ENCODE peak calls at places on chromosome 6, in eight cellular contexts. T, O, X, P, A, U, V and D are unnamed samples. For H3K4me1, the result is how much of the 10 kb centered on the place peaks cover.

GRCh38 chr6:872570-873125 is 179.7 kb upstream of the EXOC2 start:
- DNase-seq in T (no peak), O (no peak), X (no peak), P (no peak), A (no peak), U (no peak), V (no peak), D (no peak)

GRCh38 chr6:41488392-41489129 is 57.6 kb upstream of the FOXP4 start:
- DNase-seq in T (no peak), O (no peak), X (no peak), P (no peak), A (peak), U (no peak), V (peak), D (peak)

GRCh38 chr6:149483302-149483701 is 1.5 kb downstream of the ZC3H12D start:
- DNase-seq in T (no peak), O (no peak), X (no peak), P (no peak), A (no peak), U (no peak), V (no peak), D (no peak)

GRCh38 chr6:156850356-156850755 is 73.2 kb downstream of the ARID1B start:
- DNase-seq in T (no peak), O (no peak), X (no peak), P (no peak), A (no peak), U (no peak), V (no peak), D (no peak)

GRCh38 chr6:53532061-53532797 is 12.7 kb downstream of the GCLC start:
- DNase-seq in T (no peak), O (no peak), X (no peak), P (no peak), A (no peak), U (no peak), V (no peak), D (no peak)

GRCh38 chr6:34302929-34303328 is 54.1 kb upstream of the SMIM29 start:
- DNase-seq in T (no peak), O (no peak), X (no peak), P (no peak), A (no peak), U (no peak), V (no peak), D (no peak)

GRCh38 chr6:11021714-11022113 is 22.4 kb downstream of the ELOVL2 start:
- DNase-seq in T (no peak), O (no peak), X (no peak), P (no peak), A (no peak), U (no peak), V (peak), D (no peak)

GRCh38 chr6:83889625-83890024 is 30.1 kb downstream of the CYB5R4 start:
- DNase-seq in T (no peak), O (no peak), X (no peak), P (no peak), A (no peak), U (no peak), V (no peak), D (no peak)

GRCh38 chr6:151690768-151691562 is 116.5 kb upstream of the ESR1 start:
- DNase-seq in T (no peak), O (no peak), X (no peak), P (no peak), A (no peak), U (no peak), V (no peak), D (no peak)

GRCh38 chr6:37788259-37788658 is 31.3 kb upstream of the ZFAND3 start:
- DNase-seq in T (no peak), O (no peak), X (no peak), P (no peak), A (no peak), U (no peak), V (no peak), D (no peak)

GRCh38 chr6:8207191-8207868 is 105.0 kb upstream of the EEF1E1 start:
- DNase-seq in T (no peak), O (no peak), X (no peak), P (no peak), A (no peak), U (no peak), V (no peak), D (no peak)

GRCh38 chr6:5103250-5103649 is 18.1 kb downstream of the PPP1R3G start:
- DNase-seq in T (no peak), O (no peak), X (no peak), P (no peak), A (no peak), U (peak), V (no peak), D (no peak)

GRCh38 chr6:134539865-134540323 is 222.0 kb upstream of the SGK1 start:
- DNase-seq in T (peak), O (no peak), X (no peak), P (no peak), A (no peak), U (no peak), V (peak), D (no peak)

GRCh38 chr6:52284131-52284459 is 447 bp downstream of the MCM3 start:
- DNase-seq in T (peak), O (no peak), X (no peak), P (no peak), A (peak), U (no peak), V (peak), D (no peak)

DNA sequence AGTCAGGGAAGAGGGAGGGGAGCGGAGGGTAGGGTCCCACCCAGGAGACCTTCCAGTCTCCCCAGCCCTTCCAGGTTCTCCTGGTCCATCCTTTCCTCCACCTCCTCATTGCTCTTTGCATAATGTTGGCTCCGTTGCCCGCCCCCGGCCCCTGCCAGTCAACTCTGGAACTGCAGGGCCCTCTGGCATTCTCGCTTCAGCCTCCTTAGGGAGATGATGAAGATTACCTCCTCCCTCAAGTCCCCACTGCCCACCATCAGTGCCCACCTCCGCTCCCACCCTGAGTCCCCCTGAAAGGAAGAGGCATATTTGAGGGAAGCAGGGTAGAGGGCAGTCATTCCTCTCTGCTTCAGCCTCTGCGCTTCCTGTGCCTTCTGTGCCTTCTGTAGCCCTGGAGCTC is 8.5 kb downstream of the TMEM63B start:
- DNase-seq in T (no peak), O (no peak), X (no peak), P (no peak), A (no peak), U (no peak), V (peak), D (peak)
- TF ChIP-seq CTCF in T (no peak), O (no peak), X (peak), P (no peak), A (no peak), U (no peak), V (peak), D (no peak)

GRCh38 chr6:31270788-31271640 is 878 bp downstream of the HLA-C start:
- DNase-seq in T (peak), O (no peak), X (no peak), P (peak), A (no peak), U (peak), V (peak), D (peak)
- TF ChIP-seq POLR2AphosphoS5 in T (no peak), O (no peak), X (no peak), P (no peak), A (no peak), U (no peak), V (no peak), D (no peak)

DNA sequence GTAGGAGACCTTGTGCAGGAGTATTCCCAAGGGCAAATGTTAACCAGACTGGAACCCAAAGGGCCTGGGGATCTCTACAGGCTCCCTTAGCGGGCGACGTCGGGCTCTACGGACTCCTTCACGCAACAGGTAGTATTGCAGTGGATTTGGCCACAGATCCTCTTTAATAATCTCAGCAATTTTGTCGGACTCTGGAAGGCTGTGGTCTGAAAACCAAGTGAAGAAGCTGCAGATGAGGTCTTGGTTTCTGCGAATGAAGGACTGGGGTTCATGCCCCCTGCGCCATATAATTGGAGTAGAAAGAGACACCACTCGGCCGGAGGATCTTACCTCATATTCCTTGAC is 1.3 kb downstream of the TSPYL1 start:
- DNase-seq in T (no peak), O (no peak), X (no peak), P (no peak), A (no peak), U (no peak), V (no peak), D (peak)
- H3K4me1 ChIP-seq in T (half or more), O (under half), X (under half), P (under half), A (under half), U (half or more), V (under half), D (half or more)

GRCh38 chr6:105215506-105215905 is 35.7 kb upstream of the POPDC3 start:
- DNase-seq in T (no peak), O (no peak), X (no peak), P (no peak), A (no peak), U (no peak), V (no peak), D (no peak)
- TF ChIP-seq CTCF in T (no peak), O (no peak), X (no peak), P (no peak), A (no peak), U (no peak), V (no peak), D (no peak)

GRCh38 chr6:100281471-100281878 is 183.2 kb downstream of the SIM1 start:
- DNase-seq in T (no peak), O (no peak), X (no peak), P (no peak), A (no peak), U (no peak), V (peak), D (no peak)
- TF ChIP-seq POLR2AphosphoS5 in T (no peak), O (no peak), X (no peak), P (no peak), A (no peak), U (no peak), V (no peak), D (no peak)

DNA sequence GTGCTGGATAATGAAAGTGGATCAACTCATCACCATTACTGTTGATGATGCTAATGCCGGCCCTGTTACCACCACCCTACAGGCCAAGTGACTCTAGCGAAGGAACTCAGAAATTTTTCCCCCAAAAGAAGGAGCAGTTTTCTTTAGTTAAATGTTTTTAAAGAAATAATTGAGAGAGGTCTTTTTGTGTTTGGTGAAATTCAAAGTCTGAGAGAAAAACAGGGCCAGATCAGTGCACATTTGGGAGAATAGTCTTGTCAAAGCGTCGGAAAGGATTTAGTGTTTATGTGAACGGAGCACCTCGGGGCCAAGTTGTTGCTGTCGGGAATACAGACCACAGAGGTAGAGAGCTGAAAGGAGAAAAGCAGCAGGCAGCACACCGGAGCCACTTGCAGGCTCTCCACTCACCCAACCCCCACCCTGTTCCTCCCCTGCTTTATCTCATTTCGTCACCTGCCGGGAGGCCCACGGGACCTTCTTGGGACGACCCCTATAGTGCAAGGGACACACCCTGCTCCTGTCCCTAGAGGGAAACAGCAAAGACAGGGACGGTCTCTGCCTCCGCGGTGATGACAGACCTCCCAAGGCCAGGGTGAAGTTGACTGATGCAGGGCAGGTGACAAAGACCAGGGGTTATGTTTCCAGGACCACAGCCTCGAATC is 6.8 kb downstream of the TFAP2B start:
- DNase-seq in T (no peak), O (no peak), X (no peak), P (no peak), A (no peak), U (no peak), V (no peak), D (no peak)
- H3K4me1 ChIP-seq in T (under half), O (under half), X (under half), P (under half), A (under half), U (under half), V (half or more), D (under half)

GRCh38 chr6:63649269-63649668 is 13.7 kb downstream of the PHF3 start:
- DNase-seq in T (no peak), O (no peak), X (no peak), P (no peak), A (no peak), U (no peak), V (no peak), D (no peak)

GRCh38 chr6:63643862-63644261 is 8.3 kb downstream of the PHF3 start:
- DNase-seq in T (no peak), O (no peak), X (no peak), P (no peak), A (no peak), U (no peak), V (peak), D (no peak)

GRCh38 chr6:63649847-63650265 is 14.3 kb downstream of the PHF3 start:
- DNase-seq in T (no peak), O (no peak), X (no peak), P (no peak), A (no peak), U (no peak), V (no peak), D (no peak)

GRCh38 chr6:63640062-63640461 is 4.5 kb downstream of the PHF3 start:
- DNase-seq in T (no peak), O (no peak), X (no peak), P (no peak), A (no peak), U (no peak), V (no peak), D (no peak)

GRCh38 chr6:63644668-63645326 is 9.2 kb downstream of the PHF3 start:
- DNase-seq in T (peak), O (no peak), X (no peak), P (no peak), A (no peak), U (no peak), V (no peak), D (no peak)
- TF ChIP-seq CTCF in T (no peak), O (no peak), X (no peak), P (no peak), A (no peak), U (no peak), V (no peak), D (no peak)

DNA sequence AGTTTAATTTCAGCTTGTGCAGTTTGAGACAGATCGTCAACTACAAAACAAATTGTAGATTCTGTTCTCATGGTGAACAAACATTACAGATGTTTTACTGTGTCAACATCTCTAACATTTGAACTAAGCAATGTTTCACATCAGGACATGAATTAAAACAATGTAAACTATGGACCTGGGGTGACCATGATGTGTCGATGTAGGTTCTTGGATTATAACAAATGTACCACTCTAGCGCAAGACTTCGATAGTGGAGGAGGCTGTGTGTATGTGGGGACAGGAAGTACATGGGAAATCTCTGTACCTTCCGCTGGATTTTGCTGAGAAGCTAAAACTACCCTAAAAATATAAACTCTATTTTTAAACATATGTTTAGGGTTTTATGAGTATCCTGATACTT is 17.1 kb downstream of the HIVEP2 start:
- DNase-seq in T (no peak), O (no peak), X (no peak), P (no peak), A (peak), U (no peak), V (no peak), D (no peak)
- TF ChIP-seq POLR2AphosphoS5 in T (no peak), O (no peak), X (no peak), P (no peak), A (no peak), U (no peak), V (no peak), D (no peak)

GRCh38 chr6:36226648-36227047 is 30.1 kb downstream of the BRPF3 start:
- DNase-seq in T (no peak), O (no peak), X (no peak), P (no peak), A (no peak), U (no peak), V (no peak), D (no peak)
- H3K4me1 ChIP-seq in T (under half), O (under half), X (under half), P (under half), A (under half), U (under half), V (under half), D (under half)

GRCh38 chr6:74939309-74939708 is 266.5 kb downstream of the COL12A1 start:
- DNase-seq in T (no peak), O (no peak), X (peak), P (no peak), A (no peak), U (no peak), V (no peak), D (no peak)
- TF ChIP-seq CTCF in T (no peak), O (no peak), X (peak), P (no peak), A (no peak), U (no peak), V (no peak), D (no peak)